ENCODE peak calls at places on chromosomes 6 and 20, in four cellular contexts. D is kidney, U is mammary epithelial cell, V is bronchial epithelial cell. Y is an unnamed sample.

GRCh38 chr20:52552181-52552872 is 360.7 kb upstream of the ZFP64 start:
- DNase-seq in D (no peak), U (peak; percentile 21), V (peak; percentile 88), Y (peak; percentile 20)

GRCh38 chr6:45378324-45378926 is 691 bp upstream of the SUPT3H start:
- DNase-seq in D (peak; percentile 82), U (no peak), V (no peak), Y (no peak)

GRCh38 chr6:88166901-88167624 is 916 bp upstream of the CNR1 start:
- DNase-seq in D (peak; percentile 57), U (no peak), V (no peak), Y (no peak)

GRCh38 chr6:161407581-161407980 is 133.7 kb upstream of the AGPAT4 start:
- DNase-seq in D (no peak), U (peak; percentile 58), V (peak; percentile 30), Y (peak; percentile 84)

GRCh38 chr6:107491059-107491609 is 1.2 kb downstream of the SOBP start:
- DNase-seq in D (peak; percentile 83), U (peak; percentile 9), V (no peak), Y (no peak)

GRCh38 chr20:62979876-62980373 is 26.8 kb downstream of the BHLHE23 start:
- DNase-seq in D (no peak), U (no peak), V (no peak), Y (no peak)

GRCh38 chr20:18742841-18743240 is 70.7 kb upstream of the SCP2D1 start:
- DNase-seq in D (no peak), U (no peak), V (no peak), Y (no peak)

GRCh38 chr6:136510782-136511181 is 39.4 kb downstream of the MAP7 start:
- DNase-seq in D (no peak), U (peak; percentile 81), V (peak; percentile 51), Y (no peak)

GRCh38 chr20:39474829-39475228 is 512.7 kb downstream of the DHX35 start:
- DNase-seq in D (no peak), U (no peak), V (no peak), Y (no peak)

GRCh38 chr20:12956303-12956702 is 52.5 kb upstream of the SPTLC3 start:
- DNase-seq in D (no peak), U (no peak), V (no peak), Y (no peak)

DNA sequence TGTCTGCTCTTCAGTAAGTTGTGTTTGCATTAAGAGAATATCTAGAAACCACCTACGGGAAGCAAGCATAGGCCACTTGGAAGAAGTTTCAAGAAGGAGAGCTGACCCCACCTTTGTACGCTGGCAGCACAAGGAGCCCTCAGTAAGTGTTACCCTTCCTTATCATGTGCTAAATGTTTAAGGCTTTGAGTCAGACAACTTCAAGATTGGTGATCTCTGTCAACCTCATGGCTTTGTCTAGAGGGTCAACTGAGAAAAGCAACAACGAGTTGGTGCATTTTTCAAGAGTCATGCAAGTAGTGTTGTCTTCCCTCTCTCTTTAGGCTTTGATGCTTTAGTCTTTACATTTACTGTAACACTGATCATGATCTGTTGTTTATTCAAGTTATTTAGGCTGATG is 53.2 kb upstream of the SPTLC3 start:
- DNase-seq in D (no peak), U (no peak), V (no peak), Y (no peak)
- TF ChIP-seq CTCF in D (no peak), U (no peak), V (no peak), Y (no peak)

GRCh38 chr20:4008877-4009276 is 6.5 kb downstream of the RNF24 start:
- DNase-seq in D (no peak), U (no peak), V (no peak), Y (no peak)
- TF ChIP-seq CTCF in D (no peak), U (no peak), V (no peak), Y (no peak)

GRCh38 chr6:6418421-6418820 is 98.0 kb upstream of the F13A1 start:
- DNase-seq in D (no peak), U (no peak), V (no peak), Y (no peak)
- TF ChIP-seq CTCF in D (no peak), U (no peak), V (no peak), Y (no peak)

GRCh38 chr20:3172126-3172932 is 1.0 kb downstream of the LZTS3 start:
- DNase-seq in D (no peak), U (no peak), V (no peak), Y (no peak)

GRCh38 chr20:3172933-3173581 is at the start of gene LZTS3:
- DNase-seq in D (peak; percentile 91), U (peak; percentile 38), V (peak; percentile 16), Y (no peak)

GRCh38 chr20:3174442-3175263 is 1.3 kb upstream of the LZTS3 start:
- DNase-seq in D (no peak), U (no peak), V (peak; percentile 35), Y (no peak)

GRCh38 chr20:3175270-3175669 is 1.9 kb upstream of the LZTS3 start:
- DNase-seq in D (no peak), U (no peak), V (no peak), Y (no peak)

GRCh38 chr20:3173582-3174441 is 463 bp upstream of the LZTS3 start:
- DNase-seq in D (peak; percentile 95), U (peak; percentile 69), V (peak; percentile 51), Y (no peak)
- TF ChIP-seq CTCF in D (no peak), U (no peak), V (peak; percentile 40), Y (peak; percentile 10)

GRCh38 chr20:20489054-20489453 is 121.2 kb downstream of the INSM1 start:
- DNase-seq in D (no peak), U (no peak), V (no peak), Y (no peak)
- TF ChIP-seq CTCF in D (no peak), U (no peak), V (no peak), Y (no peak)

DNA sequence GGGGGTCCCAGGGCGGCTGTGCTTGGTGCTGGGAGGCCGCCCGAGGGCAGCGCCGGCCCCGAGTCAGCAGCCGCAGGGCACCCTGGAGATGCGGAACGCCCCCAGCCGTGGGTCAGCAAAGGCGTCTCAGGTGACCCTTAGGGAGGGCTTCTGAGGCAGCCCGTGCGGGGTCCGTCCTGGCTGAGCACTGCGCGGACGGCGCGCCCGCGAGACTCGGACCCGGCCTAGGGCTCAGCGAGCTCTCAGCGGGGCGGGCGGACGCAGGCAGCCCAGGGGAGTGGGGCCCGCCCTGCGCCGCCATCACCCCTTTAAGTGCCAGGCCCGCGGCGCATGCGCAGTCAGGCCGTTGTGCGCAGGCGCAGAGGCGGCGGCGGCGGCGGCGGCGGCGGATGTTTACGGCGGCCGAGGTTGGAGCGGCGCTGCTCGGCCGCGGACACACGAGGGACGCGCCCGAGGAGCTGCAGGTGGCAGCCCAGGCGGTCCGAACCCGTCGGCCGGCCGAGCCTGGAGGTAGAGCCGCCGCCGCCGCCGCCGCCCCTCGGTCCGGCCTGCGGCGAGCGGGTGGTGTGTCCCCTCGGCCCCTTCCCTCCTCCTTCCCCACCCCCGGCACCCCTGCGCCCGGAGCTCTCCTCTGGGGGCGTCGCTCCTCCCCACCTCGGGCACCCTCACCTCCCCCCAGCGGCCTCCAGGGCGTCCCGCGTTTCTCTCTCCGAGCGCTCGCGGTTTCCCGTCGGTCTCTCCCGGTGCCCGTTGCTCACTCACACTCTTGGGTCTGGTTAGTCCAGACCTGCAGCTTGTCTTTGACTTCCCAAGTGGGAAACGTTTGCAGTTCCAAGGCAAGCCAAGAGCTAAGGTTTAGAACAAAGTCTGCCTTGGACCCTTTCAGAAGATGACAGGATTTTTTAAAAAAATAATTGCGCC is at the start of gene PCMTD2:
- DNase-seq in D (peak; percentile 94), U (peak; percentile 82), V (peak; percentile 31), Y (no peak)
- TF ChIP-seq CTCF in D (no peak), U (no peak), V (peak; percentile 7), Y (no peak)

DNA sequence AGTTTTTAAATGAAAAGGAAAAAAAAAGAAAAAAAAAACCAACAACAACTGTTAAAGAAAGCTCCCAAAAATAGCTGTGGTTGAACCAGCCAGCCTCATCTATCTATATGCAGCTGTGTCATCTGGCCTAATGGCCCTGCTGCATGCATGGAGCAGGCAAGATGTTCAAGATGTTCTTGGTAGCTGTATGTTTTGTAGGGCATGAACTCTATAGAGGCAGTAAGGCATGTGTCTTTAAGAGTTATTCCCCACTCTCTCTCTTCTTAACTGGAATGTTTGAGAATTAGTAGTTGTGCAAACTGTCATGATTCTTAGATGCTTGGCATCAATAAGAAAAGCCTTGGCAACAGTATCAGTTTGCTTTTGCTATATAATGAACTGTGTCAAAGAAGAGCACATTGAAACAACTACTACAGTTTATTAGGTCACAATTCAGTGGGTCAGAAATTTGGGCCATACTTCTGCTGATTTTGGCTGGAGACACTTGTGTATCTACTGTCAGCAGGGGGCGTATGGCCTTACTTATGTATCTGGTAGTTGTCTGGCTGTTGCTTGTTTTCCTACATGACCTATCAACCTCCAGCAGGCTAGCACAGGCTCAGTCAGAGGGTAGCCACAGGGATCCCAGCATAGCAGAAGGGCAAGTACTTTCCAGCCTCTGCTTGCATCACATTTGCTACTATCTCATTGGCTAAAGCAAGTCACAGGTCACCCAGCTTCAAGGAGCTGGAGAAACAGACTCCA is 56.1 kb upstream of the LAMP5 start:
- DNase-seq in D (no peak), U (peak; percentile 58), V (peak; percentile 80), Y (no peak)
- TF ChIP-seq CTCF in D (no peak), U (peak; percentile 54), V (peak; percentile 56), Y (peak; percentile 32)

GRCh38 chr6:2622683-2623082 is 128.0 kb downstream of the MYLK4 start:
- DNase-seq in D (no peak), U (no peak), V (no peak), Y (no peak)
- TF ChIP-seq CTCF in D (no peak), U (no peak), V (no peak), Y (no peak)

Y was measured in retinal pigment epithelial cell.